ENCODE peak calls at places on chromosomes 1 and 21, in eight cellular contexts. K is CD8-positive, alpha-beta memory T cell; V is fibroblast of the aortic adventitia; C is CD4-positive, CD25-positive, alpha-beta regulatory T cell; A is heart left ventricle; U is T-helper 1 cell; N is activated CD8-positive, alpha-beta memory T cell treated with anti-CD3 and anti-CD28 coated beads, Interleukin-2, amount 50 U/mL, for 48 hours; L is GM10248. G is an unnamed sample.

GRCh38 chr1:234143681-234144080 is 229.6 kb upstream of the COA6 start:
- DNase-seq in K (no peak), V (no peak), C (no peak), A (no peak), U (no peak), N (no peak), L (no peak), G (no peak)

GRCh38 chr1:224894915-224895314 is 34.6 kb upstream of the DNAH14 start:
- DNase-seq in K (no peak), V (peak), C (no peak), A (no peak), U (no peak), N (no peak), L (no peak), G (no peak)

GRCh38 chr21:44848821-44849521 is 24.5 kb downstream of the PTTG1IP start:
- DNase-seq in K (no peak), V (no peak), C (no peak), A (no peak), U (no peak), N (no peak), L (no peak), G (no peak)

GRCh38 chr21:38992737-38993136 is 187.0 kb downstream of the ETS2 start:
- DNase-seq in K (no peak), V (peak), C (no peak), A (no peak), U (no peak), N (no peak), L (no peak), G (no peak)

GRCh38 chr21:44092201-44092600 is 15.0 kb upstream of the PWP2 start:
- DNase-seq in K (no peak), V (no peak), C (no peak), A (no peak), U (no peak), N (peak), L (no peak), G (peak)

GRCh38 chr1:35640380-35641232 is 720 bp downstream of the PSMB2 start:
- DNase-seq in K (no peak), V (no peak), C (no peak), A (no peak), U (no peak), N (no peak), L (no peak), G (no peak)

GRCh38 chr1:235415008-235415904 is 48.0 kb downstream of the TBCE start:
- DNase-seq in K (peak), V (peak), C (peak), A (peak), U (peak), N (peak), L (peak), G (peak)

GRCh38 chr1:19825298-19825697 is 10.2 kb upstream of the RNF186 start:
- DNase-seq in K (no peak), V (no peak), C (no peak), A (no peak), U (no peak), N (no peak), L (no peak), G (no peak)

GRCh38 chr1:41240806-41241747 is 1.0 kb downstream of the SCMH1 start:
- DNase-seq in K (peak), V (peak), C (peak), A (peak), U (peak), N (peak), L (peak), G (peak)

GRCh38 chr1:64042331-64043100 is 160.9 kb upstream of the UBE2U start:
- DNase-seq in K (no peak), V (peak), C (no peak), A (peak), U (no peak), N (no peak), L (no peak), G (no peak)

GRCh38 chr1:230176871-230177411 is 109.9 kb downstream of the GALNT2 start:
- DNase-seq in K (no peak), V (peak), C (no peak), A (peak), U (no peak), N (no peak), L (no peak), G (peak)

GRCh38 chr1:45009296-45009865 is 1.7 kb downstream of the HECTD3 start:
- DNase-seq in K (no peak), V (no peak), C (no peak), A (no peak), U (no peak), N (no peak), L (no peak), G (no peak)

GRCh38 chr1:208004851-208005250 is 93.9 kb upstream of the CD34 start:
- DNase-seq in K (no peak), V (peak), C (no peak), A (no peak), U (no peak), N (no peak), L (no peak), G (no peak)

GRCh38 chr1:193183019-193183643 is 3.3 kb downstream of the B3GALT2 start:
- DNase-seq in K (no peak), V (peak), C (peak), A (no peak), U (peak), N (no peak), L (peak), G (peak)

GRCh38 chr1:241701483-241702290 is 49.6 kb downstream of the WDR64 start:
- DNase-seq in K (no peak), V (peak), C (no peak), A (no peak), U (no peak), N (no peak), L (no peak), G (no peak)

GRCh38 chr21:43323244-43324005 is 103.5 kb downstream of the SIK1 start:
- DNase-seq in K (no peak), V (no peak), C (no peak), A (peak), U (no peak), N (no peak), L (no peak), G (no peak)

GRCh38 chr1:1357871-1358432 is 403 bp downstream of the MXRA8 start:
- DNase-seq in K (no peak), V (no peak), C (no peak), A (peak), U (no peak), N (no peak), L (no peak), G (no peak)

GRCh38 chr1:200525167-200526123 is 95.1 kb downstream of the KIF14 start:
- DNase-seq in K (no peak), V (peak), C (no peak), A (no peak), U (no peak), N (no peak), L (no peak), G (no peak)

GRCh38 chr1:230797376-230798186 is 50.4 kb downstream of the CAPN9 start:
- DNase-seq in K (no peak), V (peak), C (no peak), A (peak), U (no peak), N (no peak), L (no peak), G (peak)

G was measured in colonic mucosa.